ENCODE peak calls at places on chromosomes 5 and 9, in five cellular contexts. U is K562, L is sigmoid colon, H is heart left ventricle, V is right lobe of liver. G is an unnamed sample.

GRCh38 chr5:59287884-59288283 is 605.6 kb downstream of the PDE4D start:
- DNase-seq in U (no peak), L (no peak), H (no peak), V (no peak), G (no peak)

GRCh38 chr9:79224672-79225433 is 346.9 kb upstream of the TLE4 start:
- DNase-seq in U (no peak), L (no peak), H (no peak), V (no peak), G (no peak)

GRCh38 chr5:103428411-103428871 is 134.1 kb downstream of the NUDT12 start:
- DNase-seq in U (no peak), L (no peak), H (peak; percentile 63), V (no peak), G (no peak)

GRCh38 chr5:160357861-160358411 is 12.5 kb downstream of the C1QTNF2 start:
- DNase-seq in U (no peak), L (peak; percentile 74), H (peak; percentile 67), V (no peak), G (no peak)

GRCh38 chr5:146805099-146805498 is 73.5 kb downstream of the PPP2R2B start:
- DNase-seq in U (no peak), L (no peak), H (no peak), V (no peak), G (no peak)

GRCh38 chr5:136197462-136198142 is 4.6 kb upstream of the SMIM32 start:
- DNase-seq in U (no peak), L (no peak), H (no peak), V (peak; percentile 25), G (no peak)

GRCh38 chr5:61228691-61229280 is 66.5 kb upstream of the SMIM15 start:
- DNase-seq in U (peak; percentile 3), L (no peak), H (no peak), V (no peak), G (no peak)

GRCh38 chr5:61884242-61884855 is 421.7 kb upstream of the KIF2A start:
- DNase-seq in U (no peak), L (no peak), H (no peak), V (no peak), G (no peak)

GRCh38 chr9:61665829-61666228 is 476.0 kb downstream of the SPATA31A7 start:
- DNase-seq in U (no peak), L (no peak), H (no peak), V (no peak), G (no peak)

GRCh38 chr5:112492291-112492690 is 73.2 kb upstream of the EPB41L4A start:
- DNase-seq in U (peak; percentile 67), L (no peak), H (no peak), V (no peak), G (peak; percentile 88)

GRCh38 chr5:24644757-24645156 is at the start of gene CDH10:
- DNase-seq in U (no peak), L (no peak), H (peak; percentile 19), V (no peak), G (no peak)

GRCh38 chr9:104780796-104781395 is 17.0 kb downstream of the NIPSNAP3B start:
- DNase-seq in U (peak; percentile 41), L (no peak), H (no peak), V (no peak), G (peak; percentile 37)

GRCh38 chr5:170747357-170747756 is 36.2 kb upstream of the GABRP start:
- DNase-seq in U (no peak), L (no peak), H (peak; percentile 89), V (peak; percentile 33), G (no peak)

GRCh38 chr5:66144799-66145390 is 795 bp downstream of the SREK1 start:
- DNase-seq in U (peak; percentile 80), L (no peak), H (no peak), V (no peak), G (no peak)

GRCh38 chr5:6576861-6577501 is 55.9 kb downstream of the NSUN2 start:
- DNase-seq in U (peak; percentile 60), L (no peak), H (no peak), V (peak; percentile 55), G (peak; percentile 7)

GRCh38 chr5:65032250-65032649 is 263.5 kb downstream of the CWC27 start:
- DNase-seq in U (peak; percentile 22), L (no peak), H (no peak), V (no peak), G (no peak)

GRCh38 chr9:88777498-88778312 is 213.6 kb upstream of the S1PR3 start:
- DNase-seq in U (peak; percentile 23), L (no peak), H (peak; percentile 77), V (no peak), G (no peak)

GRCh38 chr5:147826351-147826750 is 5.1 kb downstream of the SPINK1 start:
- DNase-seq in U (no peak), L (no peak), H (no peak), V (no peak), G (no peak)

GRCh38 chr9:127835930-127836586 is 18.4 kb downstream of the ENG start:
- DNase-seq in U (no peak), L (peak; percentile 88), H (peak; percentile 70), V (no peak), G (no peak)

GRCh38 chr5:61177716-61178115 is 15.4 kb upstream of the SMIM15 start:
- DNase-seq in U (no peak), L (no peak), H (no peak), V (no peak), G (no peak)

GRCh38 chr5:30607301-30607700 is 586.2 kb upstream of the CDH6 start:
- DNase-seq in U (no peak), L (no peak), H (no peak), V (no peak), G (no peak)

GRCh38 chr5:52580921-52581320 is 206.8 kb upstream of the ITGA1 start:
- DNase-seq in U (no peak), L (no peak), H (no peak), V (no peak), G (no peak)

GRCh38 chr5:145942202-145942601 is 5.8 kb downstream of the SH3RF2 start:
- DNase-seq in U (no peak), L (no peak), H (no peak), V (peak; percentile 45), G (no peak)

GRCh38 chr5:76153271-76153670 is 70.1 kb downstream of the SV2C start:
- DNase-seq in U (no peak), L (no peak), H (no peak), V (no peak), G (no peak)

GRCh38 chr5:174311531-174312269 is 266.2 kb downstream of the NSG2 start:
- DNase-seq in U (peak; percentile 65), L (no peak), H (peak; percentile 78), V (peak; percentile 69), G (peak; percentile 70)

GRCh38 chr9:37617837-37618236 is 25.4 kb upstream of the TOMM5 start:
- DNase-seq in U (no peak), L (no peak), H (no peak), V (no peak), G (no peak)

GRCh38 chr5:127280494-127281220 is 9.9 kb upstream of the MEGF10 start:
- DNase-seq in U (no peak), L (no peak), H (no peak), V (no peak), G (no peak)

GRCh38 chr5:56339732-56340131 is 106.6 kb upstream of the ANKRD55 start:
- DNase-seq in U (no peak), L (no peak), H (no peak), V (no peak), G (no peak)

GRCh38 chr5:142543951-142544753 is 141.7 kb downstream of the FGF1 start:
- DNase-seq in U (no peak), L (no peak), H (no peak), V (no peak), G (no peak)

GRCh38 chr5:73939535-73939934 is 313.5 kb downstream of the ARHGEF28 start:
- DNase-seq in U (no peak), L (no peak), H (no peak), V (no peak), G (no peak)

GRCh38 chr5:36561596-36561995 is 44.8 kb upstream of the SLC1A3 start:
- DNase-seq in U (no peak), L (no peak), H (no peak), V (no peak), G (no peak)

GRCh38 chr5:139854029-139854605 is 58.5 kb downstream of the PSD2 start:
- DNase-seq in U (no peak), L (peak; percentile 36), H (no peak), V (no peak), G (no peak)

GRCh38 chr5:67648201-67648671 is 451.6 kb upstream of the CD180 start:
- DNase-seq in U (no peak), L (peak; percentile 98), H (peak; percentile 90), V (peak; percentile 54), G (no peak)

GRCh38 chr5:174644918-174645317 is 79.5 kb upstream of the MSX2 start:
- DNase-seq in U (no peak), L (no peak), H (no peak), V (no peak), G (no peak)

DNA sequence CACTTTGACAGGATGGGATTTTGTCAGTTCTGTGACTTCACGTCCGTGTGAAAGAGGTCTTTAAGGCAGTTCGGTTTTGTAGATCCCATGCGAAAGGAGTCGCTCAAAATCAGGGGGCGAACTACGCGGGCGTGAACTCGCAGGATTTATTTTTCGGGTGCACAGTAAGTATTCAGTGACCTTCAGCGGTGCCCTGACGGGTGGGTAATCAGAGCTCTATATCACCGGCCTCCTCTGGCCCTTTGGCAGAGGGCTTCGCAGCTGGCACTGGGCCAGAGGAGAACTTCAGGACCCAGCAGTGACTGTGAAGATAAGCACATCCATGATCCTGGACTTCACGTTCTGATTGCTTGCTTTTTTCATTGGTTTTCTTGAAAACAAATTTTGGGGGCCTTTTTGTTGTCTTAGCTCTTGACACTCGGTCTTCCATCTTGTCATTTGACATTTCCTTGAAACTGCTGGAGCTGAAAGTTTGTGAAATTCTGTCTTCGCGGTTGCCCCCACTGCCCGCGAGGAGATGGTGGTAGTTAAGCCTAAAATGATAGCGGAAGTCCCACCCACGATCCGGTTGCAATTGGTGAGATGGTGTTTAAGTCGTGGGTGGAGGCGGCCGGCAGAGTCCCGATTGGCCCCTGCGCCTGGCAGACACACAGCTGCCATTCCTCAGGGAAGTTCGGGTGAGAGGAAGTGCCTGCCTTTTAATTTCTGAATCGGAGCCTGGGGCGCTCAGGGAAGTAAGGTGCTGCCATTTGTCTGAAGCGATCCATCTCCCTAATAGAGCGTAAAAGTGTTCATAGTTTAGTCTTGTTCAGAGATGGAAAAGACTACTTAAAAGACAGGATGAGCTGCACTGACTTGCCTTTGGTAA is at the start of gene FAM120AOS:
- DNase-seq in U (peak; percentile 95), L (peak; percentile 96), H (peak; percentile 96), V (peak; percentile 94), G (peak; percentile 92)
- TF ChIP-seq POLR2A in U (peak; percentile 67), L (peak; percentile 51), H (peak; percentile 10), V (peak; percentile 80), G (peak; percentile 75)

GRCh38 chr5:151699071-151699901 is 12.6 kb upstream of the SPARC start:
- DNase-seq in U (no peak), L (peak; percentile 88), H (peak; percentile 85), V (peak; percentile 50), G (no peak)
- TF ChIP-seq POLR2A in U (no peak), L (peak; percentile 18), H (no peak), V (no peak), G (no peak)

GRCh38 chr9:33923079-33923478 is 106.1 kb downstream of the UBE2R2 start:
- DNase-seq in U (no peak), L (no peak), H (no peak), V (no peak), G (no peak)
- TF ChIP-seq POLR2A in U (peak; percentile 19), L (no peak), H (no peak), V (no peak), G (no peak)

DNA sequence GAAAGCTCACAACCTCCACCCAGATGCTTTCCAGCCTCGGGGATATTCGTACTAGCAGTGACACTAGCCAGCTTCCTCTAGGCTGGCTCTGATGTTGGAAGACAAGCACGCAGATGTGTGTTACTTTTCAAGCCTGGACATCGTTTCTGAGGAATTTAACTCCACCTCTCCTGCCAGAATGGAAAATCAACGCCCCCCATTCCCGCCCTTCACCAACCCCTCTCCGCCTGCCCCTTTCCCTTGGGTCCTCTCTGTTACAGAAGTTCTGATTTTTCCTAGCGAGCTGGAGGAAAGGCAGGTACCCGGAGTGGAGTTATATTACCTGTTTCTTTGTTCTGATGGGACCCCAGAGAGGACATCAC is 543 bp upstream of the NNT start:
- DNase-seq in U (peak; percentile 71), L (peak; percentile 74), H (peak; percentile 47), V (no peak), G (peak; percentile 56)
- TF ChIP-seq POLR2A in U (peak; percentile 68), L (no peak), H (no peak), V (peak; percentile 47), G (no peak)

G was measured in erythroblast.